ENCODE peak calls at places on chromosomes 13 and 19, in ten cellular contexts. G, A, B, F, S, D, N, Z, T and H are unnamed samples.

GRCh38 chr13:48156466-48156865 is 61.6 kb upstream of the MED4 start:
- DNase-seq in G (peak), B (no peak), N (peak), D (no peak), S (no peak), A (no peak), Z (no peak), T (no peak), F (no peak), H (peak)

GRCh38 chr13:44004881-44005280 is 125.2 kb downstream of the LACC1 start:
- DNase-seq in F (no peak), S (no peak), B (no peak), D (no peak), G (no peak), N (peak), T (peak), Z (no peak), A (peak), H (no peak)

GRCh38 chr13:19606152-19606551 is 27.3 kb upstream of the MPHOSPH8 start:
- DNase-seq in S (no peak), T (no peak), Z (no peak), N (peak), D (no peak), A (no peak), F (no peak), G (no peak), B (no peak), H (no peak)

GRCh38 chr13:40637644-40638043 is 28.8 kb downstream of the FOXO1 start:
- DNase-seq in D (no peak), F (no peak), Z (no peak), A (no peak), N (no peak), S (no peak), B (no peak), T (no peak), G (no peak), H (no peak)

GRCh38 chr13:110475117-110475516 is 86.4 kb downstream of the RAB20 start:
- DNase-seq in F (no peak), A (no peak), S (no peak), D (no peak), Z (no peak), G (no peak), B (no peak), T (no peak), N (no peak), H (no peak)

GRCh38 chr13:113220141-113220598 is 10.8 kb downstream of the CUL4A start:
- DNase-seq in B (no peak), T (no peak), D (no peak), F (no peak), S (no peak), A (no peak), N (no peak), Z (no peak), G (no peak), H (no peak)

GRCh38 chr13:43339145-43339820 is 315.9 kb downstream of the DNAJC15 start:
- DNase-seq in S (no peak), A (no peak), T (no peak), B (no peak), G (no peak), N (no peak), D (no peak), F (no peak), Z (no peak), H (no peak)

GRCh38 chr13:114131581-114132418 is 623 bp downstream of the RASA3 start:
- DNase-seq in D (no peak), A (peak), S (no peak), T (no peak), G (no peak), Z (peak), F (no peak), N (no peak), B (peak), H (no peak)

GRCh38 chr13:112859128-112859816 is 109.7 kb upstream of the MCF2L start:
- DNase-seq in Z (no peak), A (no peak), S (no peak), F (no peak), N (no peak), B (peak), G (no peak), T (no peak), D (no peak), H (no peak)

GRCh38 chr13:20400774-20401173 is 124.9 kb downstream of the CRYL1 start:
- DNase-seq in A (no peak), F (no peak), S (no peak), D (no peak), N (peak), T (no peak), Z (no peak), B (no peak), G (no peak), H (no peak)

GRCh38 chr19:33260628-33261418 is 35.2 kb upstream of the SLC7A10 start:
- DNase-seq in B (no peak), S (no peak), G (no peak), F (no peak), D (no peak), N (no peak), Z (no peak), T (no peak), A (no peak), H (no peak)

GRCh38 chr19:6056282-6056741 is 54.0 kb downstream of the RFX2 start:
- DNase-seq in T (no peak), N (no peak), Z (no peak), S (no peak), D (no peak), B (peak), A (no peak), G (no peak), F (peak), H (no peak)

GRCh38 chr19:13225973-13226865 is 76.0 kb downstream of the IER2 start:
- DNase-seq in Z (no peak), B (no peak), N (no peak), F (no peak), S (no peak), T (no peak), D (no peak), G (no peak), A (no peak), H (no peak)

GRCh38 chr19:55005684-55006488 is 32.2 kb downstream of the GP6 start:
- DNase-seq in T (no peak), A (no peak), S (no peak), D (no peak), G (peak), Z (peak), B (no peak), N (peak), F (no peak), H (peak)

GRCh38 chr13:46015374-46015773 is 37.2 kb downstream of the ZC3H13 start:
- DNase-seq in T (no peak), A (no peak), D (no peak), Z (no peak), F (no peak), G (no peak), B (no peak), S (no peak), N (no peak), H (no peak)

GRCh38 chr19:1027953-1028902 is 1.8 kb downstream of the CNN2 start:
- DNase-seq in S (no peak), Z (peak), G (peak), D (peak), N (peak), F (no peak), T (peak), B (peak), A (peak), H (peak)

GRCh38 chr19:2248136-2249009 is 750 bp upstream of the AMH start:
- DNase-seq in N (no peak), T (no peak), G (no peak), B (no peak), Z (no peak), S (no peak), F (no peak), A (no peak), D (no peak), H (no peak)

GRCh38 chr19:53091855-53092254 is 11.4 kb downstream of the ZNF160 start:
- DNase-seq in T (no peak), B (no peak), S (no peak), F (no peak), G (no peak), D (no peak), N (no peak), A (no peak), Z (no peak), H (no peak)

GRCh38 chr19:18349524-18350128 is 9.2 kb downstream of the PGPEP1 start:
- DNase-seq in A (peak), F (peak), G (no peak), T (peak), N (peak), D (peak), B (peak), S (peak), Z (peak), H (no peak)

GRCh38 chr19:12994701-12995595 is at the start of gene NFIX:
- DNase-seq in N (no peak), A (peak), T (no peak), S (no peak), G (peak), D (peak), F (no peak), B (peak), Z (peak), H (no peak)

GRCh38 chr19:50639121-50640112 is at the start of gene SYT3:
- DNase-seq in D (no peak), N (no peak), G (no peak), T (peak), Z (peak), F (no peak), B (no peak), S (peak), A (peak), H (peak)

GRCh38 chr19:42113641-42114348 is 18.5 kb downstream of the POU2F2 start:
- DNase-seq in Z (no peak), B (no peak), F (no peak), G (no peak), A (peak), D (peak), T (peak), N (peak), S (no peak), H (peak)

GRCh38 chr19:45253396-45254027 is 2.4 kb downstream of the MARK4 start:
- DNase-seq in F (no peak), T (no peak), D (no peak), B (no peak), N (no peak), Z (no peak), S (no peak), A (peak), G (no peak), H (no peak)

GRCh38 chr13:99313473-99313872 is 6.3 kb upstream of the GPR183 start:
- DNase-seq in S (no peak), T (peak), B (no peak), N (no peak), Z (peak), G (no peak), A (peak), F (no peak), D (no peak), H (no peak)

GRCh38 chr13:70080030-70080429 is 27.6 kb upstream of the ATXN8OS start:
- DNase-seq in T (no peak), B (no peak), G (no peak), F (no peak), A (no peak), N (no peak), Z (no peak), S (peak), D (no peak), H (no peak)

GRCh38 chr19:34381399-34382251 is 16.6 kb downstream of the GPI start:
- DNase-seq in S (no peak), F (no peak), B (no peak), D (peak), T (no peak), Z (no peak), A (no peak), G (no peak), N (no peak), H (no peak)

GRCh38 chr19:53881482-53882390 is at the start of gene PRKCG:
- DNase-seq in D (no peak), Z (peak), F (no peak), N (peak), S (no peak), B (no peak), T (no peak), G (peak), A (peak), H (peak)

GRCh38 chr13:44302948-44303575 is 70.6 kb upstream of the SERP2 start:
- DNase-seq in D (no peak), A (no peak), G (no peak), B (no peak), S (no peak), T (no peak), Z (no peak), F (no peak), N (no peak), H (no peak)

GRCh38 chr19:13064092-13064489 is 38.6 kb downstream of the LYL1 start:
- DNase-seq in G (no peak), Z (no peak), S (no peak), B (no peak), A (no peak), F (no peak), T (no peak), N (no peak), D (peak), H (no peak)

GRCh38 chr19:16066611-16067104 is 9.6 kb upstream of the TPM4 start:
- DNase-seq in Z (no peak), D (no peak), N (peak), S (no peak), G (no peak), B (no peak), F (no peak), A (peak), T (no peak), H (peak)

GRCh38 chr19:45913874-45914830 is at the start of gene NANOS2:
- DNase-seq in Z (peak), T (no peak), F (no peak), B (no peak), D (peak), G (no peak), A (no peak), N (peak), S (no peak), H (peak)

GRCh38 chr19:43638214-43638990 is 1.2 kb downstream of the CADM4 start:
- DNase-seq in Z (no peak), D (no peak), N (no peak), F (no peak), A (no peak), S (peak), T (no peak), B (no peak), G (no peak), H (no peak)